ENCODE peak calls at places on chromosomes 13 and 19, in four cellular contexts. M is neural progenitor cell, R is heart left ventricle, H is uterus. F is an unnamed sample.
A peak's percentile ranks its signal among the peaks of the same experiment; 100 is the strongest.

GRCh38 chr13:113941571-113942191 is 32.2 kb downstream of the C13orf46 start:
- DNase-seq in M (no peak), R (no peak), H (no peak), F (no peak)

GRCh38 chr19:3982701-3983541 is 2.3 kb downstream of the EEF2 start:
- DNase-seq in M (no peak), R (peak; percentile 23), H (no peak), F (no peak)

GRCh38 chr13:74005320-74006154 is 128.7 kb downstream of the KLF12 start:
- DNase-seq in M (no peak), R (no peak), H (no peak), F (no peak)

GRCh38 chr13:51612867-51613266 is 28.6 kb downstream of the WDFY2 start:
- DNase-seq in M (no peak), R (no peak), H (no peak), F (no peak)

GRCh38 chr13:102333320-102334181 is 68.3 kb downstream of the FGF14 start:
- DNase-seq in M (peak; percentile 21), R (no peak), H (no peak), F (no peak)

GRCh38 chr19:1066251-1066747 is 668 bp upstream of the ARHGAP45 start:
- DNase-seq in M (peak; percentile 44), R (no peak), H (no peak), F (no peak)

GRCh38 chr13:24085662-24086061 is 74.9 kb upstream of the SPATA13 start:
- DNase-seq in M (no peak), R (no peak), H (no peak), F (no peak)

GRCh38 chr19:6087074-6087506 is 23.2 kb downstream of the RFX2 start:
- DNase-seq in M (peak; percentile 86), R (no peak), H (no peak), F (peak; percentile 74)

GRCh38 chr13:91185294-91185863 is 162.1 kb upstream of the MIR17HG start:
- DNase-seq in M (peak; percentile 29), R (no peak), H (no peak), F (no peak)

GRCh38 chr19:2627319-2627829 is 75.1 kb downstream of the GNG7 start:
- DNase-seq in M (no peak), R (peak; percentile 62), H (peak; percentile 53), F (no peak)

GRCh38 chr13:108980237-108980636 is 350.8 kb downstream of the MYO16 start:
- DNase-seq in M (no peak), R (no peak), H (no peak), F (no peak)

GRCh38 chr19:12721656-12722565 is 1.8 kb downstream of the TNPO2 start:
- DNase-seq in M (peak; percentile 94), R (peak; percentile 72), H (peak; percentile 70), F (peak; percentile 89)

GRCh38 chr19:33621811-33622504 is at the start of gene CHST8:
- DNase-seq in M (peak; percentile 92), R (peak; percentile 39), H (no peak), F (peak; percentile 54)

GRCh38 chr19:46487802-46488445 is 7.7 kb downstream of the PNMA8B start:
- DNase-seq in M (peak; percentile 91), R (peak; percentile 69), H (peak; percentile 82), F (peak; percentile 88)

GRCh38 chr13:37229931-37230330 is 124.5 kb upstream of the CSNK1A1L start:
- DNase-seq in M (no peak), R (no peak), H (no peak), F (no peak)

GRCh38 chr13:48069573-48069972 is 25.3 kb downstream of the MED4 start:
- DNase-seq in M (no peak), R (no peak), H (no peak), F (no peak)

GRCh38 chr19:6238256-6238642 is 41.5 kb downstream of the MLLT1 start:
- DNase-seq in M (no peak), R (no peak), H (no peak), F (no peak)

GRCh38 chr13:82344867-82345266 is 1537.4 kb downstream of the SLITRK1 start:
- DNase-seq in M (no peak), R (no peak), H (no peak), F (no peak)

GRCh38 chr13:24159921-24160324 is 597 bp upstream of the SPATA13 start:
- DNase-seq in M (peak; percentile 41), R (no peak), H (no peak), F (no peak)

GRCh38 chr19:14127929-14128509 is 8.4 kb downstream of the ASF1B start:
- DNase-seq in M (no peak), R (peak; percentile 43), H (no peak), F (no peak)

GRCh38 chr13:66205807-66206206 is 1024.3 kb downstream of the PCDH9 start:
- DNase-seq in M (no peak), R (no peak), H (no peak), F (no peak)

GRCh38 chr13:24982333-24982999 is 113.5 kb upstream of the PABPC3 start:
- DNase-seq in M (no peak), R (peak; percentile 37), H (no peak), F (no peak)

GRCh38 chr13:111549464-111549863 is 229.0 kb downstream of the TEX29 start:
- DNase-seq in M (no peak), R (no peak), H (no peak), F (no peak)

GRCh38 chr13:67204731-67205130 is 25.4 kb downstream of the PCDH9 start:
- DNase-seq in M (no peak), R (no peak), H (no peak), F (no peak)

GRCh38 chr19:2556221-2557092 is 80.5 kb downstream of the GADD45B start:
- DNase-seq in M (no peak), R (no peak), H (no peak), F (no peak)

GRCh38 chr13:19810996-19811881 is 28.5 kb upstream of the PSPC1 start:
- DNase-seq in M (no peak), R (no peak), H (no peak), F (no peak)

GRCh38 chr19:55670280-55671053 is 4.6 kb upstream of the EPN1 start:
- DNase-seq in M (peak; percentile 27), R (no peak), H (no peak), F (no peak)

DNA sequence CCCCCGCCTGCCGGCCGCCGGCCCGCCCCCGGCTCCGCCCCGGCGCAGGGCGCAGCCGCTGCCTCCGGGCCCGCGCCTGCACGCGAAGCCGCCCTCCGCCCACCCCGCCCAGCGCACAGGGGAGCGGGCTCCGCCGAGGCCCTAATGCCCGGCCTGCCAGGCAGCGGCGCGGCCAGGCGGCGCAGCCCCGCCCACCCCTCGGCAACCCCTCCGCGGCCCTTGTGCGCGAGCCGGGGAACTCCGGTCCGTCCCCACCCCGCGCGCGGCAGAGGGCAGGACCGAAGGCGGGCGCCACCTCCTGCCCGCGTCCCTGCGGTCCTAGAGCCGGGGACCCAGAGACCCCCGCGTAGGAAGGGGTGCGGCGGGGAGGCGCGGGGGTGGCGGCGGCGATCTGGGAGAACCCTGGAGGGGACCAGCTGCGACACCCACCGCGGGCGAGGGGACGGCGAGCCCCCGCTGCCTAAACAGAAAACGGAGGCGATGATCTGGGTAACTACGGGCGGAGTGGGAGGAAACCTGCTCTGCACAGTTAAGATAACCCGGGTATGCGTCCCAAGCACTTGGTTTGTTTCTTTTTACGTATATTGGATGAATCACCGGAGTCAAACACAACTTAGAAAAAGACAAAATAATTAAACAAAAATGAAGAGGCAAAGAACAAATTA is 351 bp upstream of the USP12 start:
- DNase-seq in M (peak; percentile 96), R (peak; percentile 93), H (peak; percentile 86), F (peak; percentile 97)
- TF ChIP-seq CTCF in M (peak; percentile 18), R (no peak), H (peak; percentile 23), F (no peak)

DNA sequence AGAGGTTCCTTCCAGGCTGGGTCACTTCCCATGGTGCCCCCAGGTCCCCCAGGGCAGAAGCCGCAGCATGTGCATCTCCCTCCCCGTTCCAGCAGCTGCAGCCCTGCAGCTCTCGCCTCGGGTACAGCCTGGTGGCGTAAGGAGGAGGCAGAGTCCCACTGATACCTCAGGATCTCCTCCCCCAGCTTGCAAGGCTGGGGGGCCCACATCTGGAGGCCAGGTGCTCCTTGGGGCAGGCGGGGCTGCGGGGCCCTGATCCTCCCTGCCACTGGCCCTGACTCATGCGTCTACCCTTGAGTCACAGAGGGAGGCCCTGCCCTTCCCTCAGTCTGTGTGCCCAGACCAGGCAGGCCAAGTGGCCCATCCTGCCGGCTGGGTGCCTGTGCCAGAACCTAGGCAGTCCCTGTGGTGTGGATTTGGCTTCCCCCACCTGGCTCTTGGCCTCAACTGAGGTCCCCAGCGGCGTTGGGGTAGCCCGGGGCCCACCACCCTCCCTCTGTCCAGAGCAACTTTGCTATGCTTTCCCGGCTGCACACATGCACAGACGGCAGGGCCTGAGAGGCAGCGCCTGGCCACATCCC is 12.8 kb downstream of the YIPF2 start:
- DNase-seq in M (no peak), R (peak; percentile 6), H (no peak), F (no peak)
- TF ChIP-seq CTCF in M (no peak), R (no peak), H (no peak), F (no peak)

GRCh38 chr13:97631158-97631557 is 197.2 kb downstream of the RAP2A start:
- DNase-seq in M (peak; percentile 34), R (no peak), H (no peak), F (peak; percentile 12)
- TF ChIP-seq CTCF in M (peak; percentile 45), R (no peak), H (no peak), F (no peak)

DNA sequence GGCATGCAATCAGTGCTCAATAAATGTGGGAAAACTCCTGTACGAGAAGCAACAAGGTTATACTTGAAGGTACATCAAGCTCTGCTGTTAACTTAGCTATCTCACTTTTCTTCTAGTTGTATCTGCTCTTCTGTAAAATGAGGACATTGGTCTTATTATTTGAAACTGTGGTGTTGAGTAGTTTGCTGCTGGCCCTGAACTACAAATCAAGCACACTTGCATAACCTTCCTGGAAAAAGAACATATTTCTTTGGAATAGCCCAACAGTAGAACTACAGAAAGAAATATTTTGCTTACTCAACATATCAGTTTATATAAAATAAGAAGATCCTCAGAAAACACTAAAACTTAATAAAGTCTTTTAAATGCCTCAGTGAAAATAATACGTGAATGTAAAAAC is 203.0 kb downstream of the KCTD12 start:
- DNase-seq in M (no peak), R (no peak), H (no peak), F (no peak)
- TF ChIP-seq CTCF in M (no peak), R (no peak), H (no peak), F (no peak)